ENCODE peak calls at places on chromosomes 5 and 9, in four cellular contexts. E, O, X and F are unnamed samples.
A peak's percentile ranks its signal among the peaks of the same experiment; 100 is the strongest.

GRCh38 chr5:72378636-72379289 is 58.6 kb downstream of the PTCD2 start:
- DNase-seq in E (peak; percentile 97), O (no peak), X (no peak), F (no peak)

GRCh38 chr5:52989781-52990530 is 804 bp downstream of the ITGA2 start:
- DNase-seq in E (peak; percentile 60), O (peak; percentile 71), X (peak; percentile 29), F (no peak)

GRCh38 chr5:180470966-180471582 is 23.1 kb upstream of the CNOT6 start:
- DNase-seq in E (peak; percentile 72), O (peak; percentile 76), X (peak; percentile 72), F (no peak)

GRCh38 chr9:114275246-114275994 is 47.5 kb upstream of the ORM1 start:
- DNase-seq in E (peak; percentile 48), O (no peak), X (peak; percentile 19), F (no peak)

GRCh38 chr5:138459311-138459710 is 6.0 kb upstream of the EGR1 start:
- DNase-seq in E (no peak), O (no peak), X (no peak), F (no peak)

GRCh38 chr5:168413062-168413461 is 73.2 kb upstream of the RARS1 start:
- DNase-seq in E (peak; percentile 95), O (no peak), X (no peak), F (peak; percentile 85)

GRCh38 chr5:170589643-170590042 is 85.8 kb downstream of the KCNIP1 start:
- DNase-seq in E (no peak), O (no peak), X (no peak), F (no peak)

GRCh38 chr5:85428426-85428934 is 1043.8 kb upstream of the EDIL3 start:
- DNase-seq in E (no peak), O (no peak), X (no peak), F (no peak)

GRCh38 chr5:135054546-135054945 is 20.5 kb upstream of the PITX1 start:
- DNase-seq in E (no peak), O (no peak), X (no peak), F (no peak)

GRCh38 chr5:135052511-135053145 is 18.6 kb upstream of the PITX1 start:
- DNase-seq in E (no peak), O (no peak), X (no peak), F (no peak)

GRCh38 chr5:135053989-135054388 is 20.0 kb upstream of the PITX1 start:
- DNase-seq in E (no peak), O (no peak), X (no peak), F (no peak)

GRCh38 chr5:135051872-135052271 is 17.8 kb upstream of the PITX1 start:
- DNase-seq in E (no peak), O (no peak), X (no peak), F (no peak)

DNA sequence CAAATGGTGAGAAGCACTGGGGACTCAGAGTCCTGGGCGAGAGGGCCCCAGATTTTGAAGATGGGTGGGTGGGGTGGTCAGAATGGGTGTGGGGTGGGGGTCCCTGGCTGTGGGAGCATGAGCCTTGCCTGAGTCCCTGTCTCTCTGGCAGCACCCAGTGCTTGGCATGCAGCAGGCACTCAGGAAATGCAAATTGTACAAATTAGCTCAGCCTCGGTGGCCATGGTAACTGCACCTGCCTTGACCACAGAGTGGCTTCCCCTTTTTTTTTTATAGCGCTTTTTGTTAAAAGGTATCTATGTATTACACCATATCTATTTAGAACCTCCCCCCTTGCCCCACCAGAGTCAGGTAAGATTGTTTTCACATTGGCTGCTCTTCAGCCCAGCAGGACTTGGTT is 19.2 kb upstream of the PITX1 start:
- DNase-seq in E (no peak), O (no peak), X (no peak), F (no peak)
- H3K27ac ChIP-seq in E (no peak overlapping the region), O (no peak overlapping the region), X (no peak overlapping the region), F (no peak overlapping the region)

GRCh38 chr9:78584589-78584988 is 287.7 kb downstream of the PSAT1 start:
- DNase-seq in E (no peak), O (no peak), X (no peak), F (no peak)
- H3K27ac ChIP-seq in E (no peak overlapping the region), O (no peak overlapping the region), X (no peak overlapping the region), F (no peak overlapping the region)

DNA sequence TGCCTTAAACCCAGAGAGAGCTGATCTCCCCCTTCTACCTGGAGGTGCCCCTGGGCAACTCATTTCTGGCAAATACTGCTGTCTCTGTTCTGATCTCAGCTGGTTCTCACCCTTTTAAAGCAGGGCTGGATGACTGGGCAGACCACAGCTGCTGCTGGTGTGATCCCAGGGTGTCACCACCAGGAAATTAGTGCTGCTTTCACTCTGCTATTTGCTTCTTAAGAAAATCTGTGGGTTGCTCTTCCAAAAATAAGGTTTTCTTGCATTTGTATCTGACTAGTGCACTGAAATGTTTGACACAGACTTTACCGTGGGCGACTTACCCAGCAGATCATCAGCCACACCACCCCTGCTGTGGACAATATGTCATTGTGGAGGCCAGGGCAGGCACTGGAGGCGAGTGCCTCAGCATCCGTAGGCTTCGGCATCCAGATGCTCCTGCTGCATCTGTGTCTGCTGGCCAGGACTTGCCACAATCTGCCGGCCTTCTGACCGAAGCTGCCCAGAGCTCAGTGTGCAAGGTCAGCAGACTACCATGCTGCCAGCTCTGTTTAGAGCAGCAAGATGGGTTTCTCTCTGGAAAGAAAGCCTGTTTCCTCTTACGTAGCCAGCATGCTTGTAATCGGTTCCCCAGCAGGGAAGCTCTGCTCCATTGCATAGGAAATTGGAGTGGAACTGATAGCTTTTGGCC is 13.6 kb downstream of the ARHGAP26 start:
- DNase-seq in E (no peak), O (no peak), X (no peak), F (no peak)
- H3K27ac ChIP-seq in E (peak overlapping the region; percentile 6), O (peak overlapping the region; percentile 32), X (peak overlapping the region; percentile 15), F (no peak overlapping the region)

DNA sequence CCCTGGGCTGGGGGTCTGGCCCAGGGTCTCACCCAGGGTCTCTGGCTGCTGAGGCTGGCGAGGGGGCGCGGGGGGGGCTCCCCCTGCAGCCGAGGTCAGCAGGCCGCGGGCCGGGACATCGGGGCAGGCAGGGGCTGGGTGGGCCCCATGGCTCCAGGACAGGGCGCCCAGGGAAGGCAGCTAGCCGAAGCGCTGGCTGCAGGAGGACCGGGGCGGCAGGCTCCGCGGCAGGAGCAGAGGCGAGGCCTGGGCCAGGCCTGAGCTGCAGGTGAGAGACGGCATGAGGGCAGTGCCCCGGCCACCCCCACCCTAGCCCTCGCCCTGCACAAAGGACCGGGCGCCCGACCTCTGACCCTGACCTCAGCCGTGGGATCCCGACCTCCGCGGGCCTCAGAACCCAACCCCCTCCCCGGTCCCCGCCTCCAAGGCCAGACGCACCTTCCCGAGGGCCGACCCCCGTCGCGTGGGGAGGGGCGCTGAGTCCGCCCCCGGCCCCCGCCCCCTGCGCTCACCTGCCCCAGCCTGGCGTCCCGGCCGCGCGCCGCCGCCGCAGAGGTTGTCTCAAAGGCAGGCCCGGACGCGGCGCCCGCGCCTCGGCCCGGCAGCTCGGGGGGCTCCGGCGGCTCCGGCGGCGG is 446 bp downstream of the RNF208 start:
- DNase-seq in E (no peak), O (peak; percentile 71), X (no peak), F (no peak)
- H3K27ac ChIP-seq in E (peak overlapping the region; percentile 95), O (no peak overlapping the region), X (no peak overlapping the region), F (peak overlapping the region; percentile 94)

DNA sequence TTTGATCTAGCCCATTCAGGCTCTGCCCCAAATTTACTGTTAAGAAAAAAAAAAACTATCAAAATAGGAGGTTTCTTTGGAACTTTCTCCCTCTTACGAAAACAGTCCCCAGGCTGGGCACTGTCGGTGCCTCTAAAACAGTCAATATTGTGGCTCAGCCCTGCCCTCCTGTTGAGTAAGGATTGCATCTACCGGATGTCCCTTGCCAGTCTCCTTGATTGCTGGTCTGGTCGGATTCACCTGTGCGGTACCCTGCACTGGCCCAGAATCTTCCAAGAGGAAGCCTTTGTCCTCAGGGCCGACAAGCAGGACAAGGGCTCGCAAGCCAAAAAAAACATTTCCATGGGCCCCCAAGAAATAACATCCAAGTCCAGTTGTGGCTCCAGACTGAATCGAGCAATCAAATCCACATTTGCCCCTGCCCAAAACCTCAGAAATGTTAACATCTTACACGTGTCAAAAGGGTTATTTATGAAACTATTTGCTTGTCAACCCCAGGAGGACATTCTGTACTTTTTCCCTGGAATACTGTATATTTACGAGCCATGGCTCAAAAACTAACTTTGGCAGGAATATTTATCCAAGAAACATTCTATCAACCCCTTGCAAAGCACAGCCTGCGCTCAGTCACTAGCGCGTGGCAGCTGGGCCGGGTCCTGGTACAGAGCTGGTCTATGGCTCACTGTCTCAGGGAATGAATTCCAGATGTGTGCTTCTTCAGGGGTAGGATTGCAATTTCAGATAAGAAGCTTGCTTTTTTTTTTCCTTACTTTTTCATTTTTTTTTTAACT is 129.2 kb upstream of the ADRA1B start:
- DNase-seq in E (no peak), O (no peak), X (peak; percentile 46), F (no peak)
- H3K27ac ChIP-seq in E (no peak overlapping the region), O (no peak overlapping the region), X (no peak overlapping the region), F (no peak overlapping the region)

GRCh38 chr5:150307617-150308426 is 5.1 kb upstream of the ARSI start:
- DNase-seq in E (no peak), O (no peak), X (no peak), F (no peak)
- H3K27ac ChIP-seq in E (no peak overlapping the region), O (no peak overlapping the region), X (no peak overlapping the region), F (no peak overlapping the region)